ENCODE peak calls at places on chromosomes 6 and 20, in four cellular contexts. R is IMR-90, A is body of pancreas, Q is BE2C. Y is an unnamed sample.

GRCh38 chr20:19327401-19327800 is 115.0 kb downstream of the SLC24A3 start:
- DNase-seq in A (no peak), R (no peak), Q (no peak), Y (no peak)

GRCh38 chr6:56714273-56714672 is 71.6 kb upstream of the DST start:
- DNase-seq in Q (no peak), R (no peak), A (no peak), Y (no peak)

GRCh38 chr6:113416166-113416565 is 441.0 kb upstream of the MARCKS start:
- DNase-seq in A (no peak), R (peak; percentile 35), Q (no peak), Y (no peak)

GRCh38 chr20:46056970-46057855 is 28.2 kb downstream of the SLC12A5 start:
- DNase-seq in Q (no peak), R (peak; percentile 42), A (peak; percentile 25), Y (peak; percentile 53)

GRCh38 chr6:786946-787763 is 94.2 kb upstream of the EXOC2 start:
- DNase-seq in A (no peak), R (peak; percentile 3), Q (peak; percentile 32), Y (no peak)

GRCh38 chr6:16450821-16451220 is 212.4 kb downstream of the GMPR start:
- DNase-seq in A (no peak), Q (no peak), R (peak; percentile 82), Y (no peak)

GRCh38 chr20:60365882-60366281 is 407.7 kb downstream of the CDH26 start:
- DNase-seq in Q (no peak), A (no peak), R (no peak), Y (no peak)

GRCh38 chr6:132357120-132357519 is 44.2 kb downstream of the MOXD1 start:
- DNase-seq in A (no peak), Q (no peak), R (peak; percentile 66), Y (no peak)

GRCh38 chr6:105748737-105749161 is 337.4 kb upstream of the PRDM1 start:
- DNase-seq in A (no peak), Q (no peak), R (peak; percentile 85), Y (no peak)

GRCh38 chr6:89597988-89598387 is 40.6 kb downstream of the LYRM2 start:
- DNase-seq in R (no peak), Q (no peak), A (no peak), Y (no peak)

GRCh38 chr6:11110921-11111768 is at the start of gene ERVFRD-1:
- DNase-seq in Q (no peak), R (no peak), A (no peak), Y (no peak)

GRCh38 chr6:1940381-1940780 is 305.0 kb downstream of the GMDS start:
- DNase-seq in R (no peak), Q (no peak), A (no peak), Y (no peak)

GRCh38 chr6:5994999-5995698 is 11.6 kb downstream of the NRN1 start:
- DNase-seq in R (no peak), A (no peak), Q (no peak), Y (no peak)

GRCh38 chr20:58018590-58018989 is 209.9 kb downstream of the ANKRD60 start:
- DNase-seq in R (no peak), A (no peak), Q (no peak), Y (no peak)

GRCh38 chr6:157317129-157317814 is 6.0 kb downstream of the TMEM242 start:
- DNase-seq in R (peak; percentile 92), A (peak; percentile 72), Q (peak; percentile 27), Y (peak; percentile 14)

GRCh38 chr6:39593644-39594043 is 131.6 kb downstream of the KIF6 start:
- DNase-seq in A (no peak), Q (no peak), R (no peak), Y (no peak)

GRCh38 chr20:63704749-63705117 is 3.0 kb downstream of the ARFRP1 start:
- DNase-seq in R (no peak), Q (no peak), A (no peak), Y (no peak)

GRCh38 chr6:15543262-15543917 is 119.4 kb downstream of the DTNBP1 start:
- DNase-seq in A (no peak), Q (no peak), R (no peak), Y (no peak)

GRCh38 chr6:137134483-137134882 is 39.0 kb downstream of the IL22RA2 start:
- DNase-seq in A (no peak), Q (no peak), R (no peak), Y (no peak)

GRCh38 chr20:35698298-35699126 is 640 bp downstream of the NFS1 start:
- DNase-seq in Q (peak; percentile 43), R (no peak), A (no peak), Y (peak; percentile 52)

GRCh38 chr20:46434597-46434996 is 28.2 kb upstream of the ELMO2 start:
- DNase-seq in Q (peak; percentile 31), R (no peak), A (no peak), Y (no peak)

GRCh38 chr6:15427360-15428070 is 181.6 kb downstream of the JARID2 start:
- DNase-seq in A (no peak), R (peak; percentile 62), Q (no peak), Y (no peak)

GRCh38 chr6:127300411-127300810 is 33.7 kb downstream of the RNF146 start:
- DNase-seq in A (no peak), R (peak; percentile 92), Q (no peak), Y (no peak)

GRCh38 chr6:63546236-63546635 is 26.0 kb upstream of the LOC128125822 start:
- DNase-seq in R (no peak), Q (no peak), A (no peak), Y (no peak)

GRCh38 chr6:18264338-18265098 is at the start of gene DEK:
- DNase-seq in Q (peak; percentile 92), R (peak; percentile 81), A (peak; percentile 83), Y (peak; percentile 81)
- H3K4me1 ChIP-seq in Q (no peaks in the 10 kb centered on the region), R (peaks cover 16% of the 10 kb centered on the region), A (peaks cover 46% of the 10 kb centered on the region), Y (peaks cover 12% of the 10 kb centered on the region)

DNA sequence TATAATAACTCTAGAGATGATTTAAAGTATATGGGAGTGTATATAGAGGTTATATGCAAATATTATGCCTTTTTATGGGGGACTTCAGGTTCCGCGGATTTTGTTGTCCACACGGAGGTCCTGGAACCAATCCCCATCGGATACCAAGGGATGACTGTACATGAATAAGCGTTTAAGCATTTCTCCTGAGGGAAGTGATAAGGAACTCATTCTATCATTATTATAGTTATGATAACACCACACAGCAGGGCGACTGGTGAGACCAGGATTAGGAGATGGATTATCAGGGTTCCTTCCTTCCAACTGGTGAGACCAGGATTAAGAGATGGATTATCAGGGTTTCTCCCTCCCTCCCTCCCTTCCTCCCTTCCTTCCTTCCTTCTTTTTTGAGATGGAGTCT is 6.6 kb downstream of the ECI2 start:
- DNase-seq in A (no peak), Q (no peak), R (peak; percentile 18), Y (no peak)
- H3K4me1 ChIP-seq in A (peaks cover 53% of the 10 kb centered on the region), Q (no peaks in the 10 kb centered on the region), R (peaks cover 13% of the 10 kb centered on the region), Y (no peaks in the 10 kb centered on the region)

GRCh38 chr6:107585815-107586435 is 96.0 kb downstream of the SOBP start:
- DNase-seq in A (no peak), R (no peak), Q (no peak), Y (no peak)

GRCh38 chr6:107589934-107590333 is 100.0 kb downstream of the SOBP start:
- DNase-seq in R (no peak), Q (no peak), A (no peak), Y (no peak)

GRCh38 chr6:107590378-107590777 is 100.5 kb downstream of the SOBP start:
- DNase-seq in A (no peak), R (no peak), Q (no peak), Y (no peak)

GRCh38 chr6:107589199-107589598 is 99.3 kb downstream of the SOBP start:
- DNase-seq in A (no peak), R (no peak), Q (no peak), Y (no peak)

GRCh38 chr6:107587402-107587801 is 97.5 kb downstream of the SOBP start:
- DNase-seq in Q (no peak), A (no peak), R (no peak), Y (no peak)
- H3K4me1 ChIP-seq in Q (peaks cover 18% of the 10 kb centered on the region), A (peaks cover 12% of the 10 kb centered on the region), R (no peaks in the 10 kb centered on the region), Y (peaks cover 4% of the 10 kb centered on the region)

GRCh38 chr6:53827485-53827884 is 32.7 kb downstream of the LRRC1 start:
- DNase-seq in Q (no peak), R (no peak), A (no peak), Y (no peak)
- H3K4me1 ChIP-seq in Q (no peaks in the 10 kb centered on the region), R (peaks cover 17% of the 10 kb centered on the region), A (peaks cover 36% of the 10 kb centered on the region), Y (peaks cover 6% of the 10 kb centered on the region)

DNA sequence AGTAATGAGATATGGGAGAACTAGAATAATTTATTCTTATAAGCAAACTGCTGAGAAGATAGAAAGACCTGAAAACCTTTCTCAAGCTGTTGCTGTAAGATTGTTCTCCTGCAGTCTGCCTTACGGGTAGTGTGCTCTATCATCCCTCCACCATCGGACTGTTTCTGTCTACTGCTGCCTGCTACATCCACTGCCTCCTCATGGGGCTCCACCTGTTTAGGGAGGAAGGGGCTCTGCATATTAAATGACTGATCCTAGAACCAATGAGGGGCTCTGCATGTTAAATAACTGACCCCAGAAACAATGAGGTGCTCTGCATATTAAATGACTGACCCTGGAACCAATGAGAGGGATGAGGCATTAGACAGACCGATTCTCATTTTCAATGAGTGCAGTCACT is 654.6 kb downstream of the KIF16B start:
- DNase-seq in R (no peak), Q (no peak), A (no peak), Y (no peak)
- H3K4me1 ChIP-seq in R (no peaks in the 10 kb centered on the region), Q (no peaks in the 10 kb centered on the region), A (no peaks in the 10 kb centered on the region), Y (no peaks in the 10 kb centered on the region)

Y was measured in SJCRH30.